ENCODE peak calls at places on chromosomes 16 and 17, in ten cellular contexts. R is ascending aorta; Q is gastrocnemius medialis; A is hepatocyte; E is CD8-positive, alpha-beta T cell; I is psoas muscle; U is ovary; F is HCT116; V is cardiac fibroblast; P is IMR-90. L is an unnamed sample.

GRCh38 chr17:82097187-82097918 is 683 bp downstream of the FASN start:
- DNase-seq in R (no peak), Q (no peak), A (peak), E (no peak), I (peak), U (peak), F (no peak), V (peak), P (peak), L (peak)

GRCh38 chr17:6648181-6648580 is 3.2 kb downstream of the MED31 start:
- DNase-seq in R (no peak), Q (no peak), A (no peak), E (no peak), I (no peak), U (no peak), F (no peak), V (peak), P (no peak), L (no peak)

GRCh38 chr16:55473584-55473983 is 5.4 kb upstream of the MMP2 start:
- DNase-seq in R (no peak), Q (no peak), A (no peak), E (no peak), I (no peak), U (no peak), F (no peak), V (no peak), P (no peak), L (no peak)

GRCh38 chr16:67255553-67256030 is 6.8 kb downstream of the SLC9A5 start:
- DNase-seq in R (no peak), Q (no peak), A (no peak), E (no peak), I (peak), U (no peak), F (no peak), V (no peak), P (no peak), L (no peak)

GRCh38 chr16:57781741-57782606 is 20.3 kb downstream of the KIFC3 start:
- DNase-seq in R (no peak), Q (no peak), A (peak), E (no peak), I (peak), U (no peak), F (no peak), V (no peak), P (peak), L (no peak)

GRCh38 chr17:42273474-42274272 is 2.5 kb downstream of the STAT5B start:
- DNase-seq in R (no peak), Q (no peak), A (no peak), E (no peak), I (no peak), U (no peak), F (no peak), V (no peak), P (no peak), L (no peak)

GRCh38 chr16:75198135-75198600 is 8.8 kb downstream of the CTRB2 start:
- DNase-seq in R (no peak), Q (no peak), A (peak), E (no peak), I (no peak), U (no peak), F (no peak), V (peak), P (peak), L (peak)

GRCh38 chr16:68035227-68035626 is 12.1 kb downstream of the DUS2 start:
- DNase-seq in R (no peak), Q (no peak), A (no peak), E (no peak), I (no peak), U (no peak), F (no peak), V (no peak), P (no peak), L (no peak)

GRCh38 chr16:48330133-48330846 is 54.9 kb downstream of the SIAH1 start:
- DNase-seq in R (no peak), Q (no peak), A (no peak), E (no peak), I (no peak), U (no peak), F (no peak), V (no peak), P (peak), L (no peak)

GRCh38 chr17:45096141-45096540 is 35.0 kb downstream of the NMT1 start:
- DNase-seq in R (no peak), Q (no peak), A (peak), E (no peak), I (no peak), U (no peak), F (peak), V (peak), P (peak), L (peak)

GRCh38 chr17:56868716-56869115 is 34.8 kb downstream of the DGKE start:
- DNase-seq in R (no peak), Q (no peak), A (no peak), E (no peak), I (no peak), U (no peak), F (no peak), V (no peak), P (no peak), L (no peak)

GRCh38 chr16:86621966-86622365 is 43.6 kb downstream of the FOXL1 start:
- DNase-seq in R (no peak), Q (no peak), A (no peak), E (no peak), I (no peak), U (no peak), F (no peak), V (no peak), P (no peak), L (no peak)

GRCh38 chr17:59634632-59635561 is 15.2 kb downstream of the CLTC start:
- DNase-seq in R (no peak), Q (no peak), A (no peak), E (no peak), I (no peak), U (no peak), F (no peak), V (peak), P (no peak), L (peak)

GRCh38 chr16:87407511-87408112 is 15.5 kb downstream of the MAP1LC3B start:
- DNase-seq in R (no peak), Q (peak), A (no peak), E (no peak), I (peak), U (peak), F (peak), V (peak), P (no peak), L (no peak)

GRCh38 chr17:62791235-62792121 is 16.6 kb downstream of the MARCHF10 start:
- DNase-seq in R (peak), Q (no peak), A (no peak), E (no peak), I (no peak), U (no peak), F (no peak), V (peak), P (peak), L (peak)

GRCh38 chr16:57329718-57330327 is 28.8 kb upstream of the CCL22 start:
- DNase-seq in R (no peak), Q (no peak), A (no peak), E (no peak), I (no peak), U (no peak), F (no peak), V (no peak), P (no peak), L (no peak)

GRCh38 chr16:59295474-59295873 is 561.4 kb upstream of the GOT2 start:
- DNase-seq in R (no peak), Q (no peak), A (no peak), E (no peak), I (no peak), U (no peak), F (no peak), V (no peak), P (no peak), L (no peak)

GRCh38 chr16:47139561-47140185 is 4.1 kb downstream of the NETO2 start:
- DNase-seq in R (no peak), Q (no peak), A (no peak), E (no peak), I (no peak), U (no peak), F (no peak), V (peak), P (peak), L (no peak)

GRCh38 chr17:63837962-63838585 is 4.4 kb downstream of the SMARCD2 start:
- DNase-seq in R (no peak), Q (peak), A (no peak), E (no peak), I (no peak), U (no peak), F (no peak), V (no peak), P (no peak), L (no peak)

GRCh38 chr17:43601280-43602050 is 55.3 kb upstream of the ETV4 start:
- DNase-seq in R (peak), Q (peak), A (no peak), E (no peak), I (peak), U (no peak), F (no peak), V (no peak), P (peak), L (no peak)

GRCh38 chr17:80455784-80456183 is 20.6 kb downstream of the NPTX1 start:
- DNase-seq in R (no peak), Q (no peak), A (no peak), E (no peak), I (no peak), U (no peak), F (no peak), V (no peak), P (no peak), L (no peak)

GRCh38 chr16:75193265-75193650 is 13.7 kb downstream of the CTRB2 start:
- DNase-seq in R (no peak), Q (no peak), A (no peak), E (no peak), I (no peak), U (no peak), F (no peak), V (no peak), P (no peak), L (peak)

GRCh38 chr17:45276031-45276430 is 14.1 kb upstream of the SPATA32 start:
- DNase-seq in R (no peak), Q (peak), A (no peak), E (no peak), I (no peak), U (no peak), F (no peak), V (peak), P (peak), L (peak)

GRCh38 chr16:10858203-10858602 is 18.8 kb upstream of the CIITA start:
- DNase-seq in R (no peak), Q (no peak), A (no peak), E (no peak), I (no peak), U (no peak), F (no peak), V (no peak), P (no peak), L (no peak)

GRCh38 chr17:15441315-15441714 is 26.1 kb downstream of the CDRT4 start:
- DNase-seq in R (no peak), Q (no peak), A (peak), E (no peak), I (no peak), U (no peak), F (no peak), V (peak), P (peak), L (peak)

GRCh38 chr17:61235001-61235820 is 164.4 kb upstream of the TBX2 start:
- DNase-seq in R (no peak), Q (no peak), A (no peak), E (no peak), I (no peak), U (no peak), F (no peak), V (no peak), P (no peak), L (no peak)

GRCh38 chr16:20812510-20812909 is 6.2 kb downstream of the REXO5 start:
- DNase-seq in R (no peak), Q (no peak), A (no peak), E (no peak), I (no peak), U (no peak), F (no peak), V (no peak), P (no peak), L (no peak)

GRCh38 chr17:38579934-38580333 is 25.8 kb downstream of the SRCIN1 start:
- DNase-seq in R (no peak), Q (no peak), A (peak), E (no peak), I (no peak), U (no peak), F (no peak), V (peak), P (peak), L (peak)

GRCh38 chr17:32523827-32524552 is 37.2 kb downstream of the CDK5R1 start:
- DNase-seq in R (no peak), Q (no peak), A (no peak), E (no peak), I (no peak), U (no peak), F (no peak), V (no peak), P (no peak), L (no peak)

GRCh38 chr17:31389673-31390381 is 1.6 kb upstream of the RAB11FIP4 start:
- DNase-seq in R (no peak), Q (no peak), A (no peak), E (no peak), I (no peak), U (peak), F (no peak), V (no peak), P (no peak), L (no peak)

GRCh38 chr16:67284699-67285646 is 5.6 kb downstream of the PLEKHG4 start:
- DNase-seq in R (no peak), Q (peak), A (peak), E (no peak), I (peak), U (no peak), F (no peak), V (peak), P (peak), L (no peak)

GRCh38 chr16:75402174-75402820 is 31.0 kb downstream of the CFDP1 start:
- DNase-seq in R (no peak), Q (no peak), A (peak), E (no peak), I (no peak), U (no peak), F (no peak), V (peak), P (peak), L (peak)

GRCh38 chr16:86059253-86060171 is 160.6 kb downstream of the IRF8 start:
- DNase-seq in R (no peak), Q (peak), A (no peak), E (no peak), I (peak), U (peak), F (no peak), V (peak), P (peak), L (peak)

GRCh38 chr17:60345233-60345632 is 46.7 kb downstream of the USP32 start:
- DNase-seq in R (no peak), Q (no peak), A (no peak), E (no peak), I (no peak), U (no peak), F (no peak), V (no peak), P (no peak), L (no peak)

GRCh38 chr16:70682239-70683145 is 3.4 kb downstream of the MTSS2 start:
- DNase-seq in R (no peak), Q (no peak), A (no peak), E (no peak), I (peak), U (peak), F (no peak), V (no peak), P (no peak), L (no peak)
- H3K4me3 ChIP-seq in R (peak), Q (no peak), A (no peak), E (no peak), I (peak), U (no peak), F (no peak), V (no peak), P (no peak), L (no peak)

GRCh38 chr17:19755392-19755791 is 7.3 kb upstream of the ALDH3A1 start:
- DNase-seq in R (no peak), Q (no peak), A (no peak), E (no peak), I (no peak), U (no peak), F (no peak), V (no peak), P (no peak), L (no peak)

GRCh38 chr17:19752216-19753048 is 4.3 kb upstream of the ALDH3A1 start:
- DNase-seq in R (no peak), Q (no peak), A (no peak), E (no peak), I (no peak), U (no peak), F (no peak), V (no peak), P (no peak), L (no peak)

GRCh38 chr17:19755821-19756510 is 7.9 kb upstream of the ALDH3A1 start:
- DNase-seq in R (no peak), Q (no peak), A (no peak), E (no peak), I (no peak), U (no peak), F (no peak), V (no peak), P (no peak), L (no peak)

GRCh38 chr17:19753049-19753444 is 4.9 kb upstream of the ALDH3A1 start:
- DNase-seq in R (peak), Q (peak), A (no peak), E (no peak), I (peak), U (no peak), F (peak), V (peak), P (peak), L (no peak)

DNA sequence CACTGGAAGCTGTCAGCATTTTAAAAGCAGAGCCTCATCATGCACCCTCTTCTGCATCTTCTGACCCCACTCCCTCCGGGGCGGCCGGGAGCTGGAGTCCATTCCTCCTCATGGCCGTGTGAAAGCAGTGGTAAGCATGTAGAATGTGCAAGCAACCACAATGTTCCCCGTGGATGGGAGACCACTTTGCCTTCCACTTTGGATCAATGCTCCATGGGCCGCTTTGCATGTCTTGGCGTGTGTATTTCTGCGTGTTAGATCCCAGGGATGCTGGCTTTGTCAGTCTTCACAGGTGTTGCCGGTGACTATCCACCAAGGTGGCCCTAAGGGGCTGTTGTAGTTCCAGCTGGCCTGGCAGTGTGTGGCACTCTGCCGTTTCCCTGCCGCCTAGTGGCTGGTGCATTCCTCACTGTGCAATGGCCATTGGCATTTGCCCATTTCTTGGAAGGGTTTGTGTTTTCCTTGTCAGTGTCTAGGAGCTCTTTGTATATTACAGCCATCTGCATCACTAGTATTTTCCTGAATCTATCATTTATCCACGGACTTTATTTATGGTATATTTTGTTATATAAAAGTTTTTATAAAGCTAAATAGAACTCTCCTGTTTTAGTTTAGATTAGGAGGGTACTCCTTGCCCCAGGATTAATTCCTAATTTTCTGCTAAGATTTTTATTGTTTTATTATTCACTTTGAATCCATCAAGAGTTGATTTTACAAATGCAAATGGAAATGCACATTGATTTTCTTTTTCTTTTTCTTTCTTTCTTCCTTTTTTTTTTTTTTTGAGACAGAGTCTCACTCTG is 5.8 kb upstream of the ALDH3A1 start:
- DNase-seq in R (peak), Q (peak), A (no peak), E (no peak), I (peak), U (no peak), F (peak), V (no peak), P (no peak), L (no peak)
- TF ChIP-seq CTCF in R (peak), Q (peak), A (no peak), E (no peak), I (peak), U (no peak), F (peak), V (no peak), P (no peak), L (peak)

GRCh38 chr17:67245073-67245693 is at the start of gene HELZ:
- DNase-seq in R (peak), Q (peak), A (peak), E (peak), I (peak), U (peak), F (peak), V (peak), P (peak), L (peak)
- H3K4me3 ChIP-seq in R (peak), Q (peak), A (peak), E (peak), I (peak), U (peak), F (peak), V (peak), P (peak), L (peak)

DNA sequence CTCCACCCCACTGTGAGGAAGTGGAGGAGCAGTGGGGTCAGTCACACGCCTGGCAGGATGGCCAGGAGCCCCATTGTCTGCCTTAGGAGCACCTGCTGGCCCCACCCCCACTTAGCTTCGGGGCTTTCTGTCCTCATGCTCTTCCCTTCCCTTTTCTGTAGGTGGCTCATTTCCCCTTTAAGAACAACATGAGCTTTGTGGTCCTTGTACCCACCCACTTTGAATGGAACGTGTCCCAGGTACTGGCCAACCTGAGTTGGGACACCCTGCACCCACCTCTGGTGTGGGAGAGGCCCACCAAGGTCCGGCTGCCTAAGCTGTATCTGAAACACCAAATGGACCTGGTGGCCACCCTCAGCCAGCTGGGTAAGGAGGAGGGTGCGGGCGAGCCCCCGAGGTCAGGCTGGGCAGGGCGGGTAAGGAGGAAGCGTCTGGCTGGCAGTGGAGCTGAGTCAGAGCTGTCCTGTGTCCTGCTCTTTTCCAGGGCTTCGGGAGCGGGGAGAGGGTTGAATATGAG is 9.4 kb upstream of the SERPINF1 start:
- DNase-seq in R (no peak), Q (no peak), A (no peak), E (no peak), I (no peak), U (no peak), F (peak), V (no peak), P (no peak), L (no peak)
- TF ChIP-seq CTCF in R (no peak), Q (no peak), A (no peak), E (no peak), I (no peak), U (no peak), F (no peak), V (no peak), P (no peak), L (no peak)

GRCh38 chr17:75722076-75722475 is 817 bp downstream of the ITGB4 start:
- DNase-seq in R (no peak), Q (no peak), A (no peak), E (no peak), I (no peak), U (no peak), F (no peak), V (no peak), P (no peak), L (no peak)
- H3K4me3 ChIP-seq in R (peak), Q (peak), A (peak), E (no peak), I (peak), U (no peak), F (peak), V (no peak), P (no peak), L (no peak)